ENCODE peak calls at places on chromosomes 12 and 14, in four cellular contexts. One of them, this sample, is unnamed.

GRCh38 chr12:9634177-9634803 is 26.6 kb upstream of the KLRB1 start:
- DNase-seq in tibial artery: no peak
- DNase-seq in breast epithelium: no peak
- DNase-seq in lower lobe of right lung: no peak
- DNase-seq in this sample: no peak

GRCh38 chr14:100822921-100823320 is 3.0 kb upstream of the MEG3 start:
- DNase-seq in breast epithelium: no peak
- DNase-seq in lower lobe of right lung: no peak
- DNase-seq in tibial artery: no peak
- DNase-seq in this sample: peak

GRCh38 chr12:109621271-109621671 is 47.7 kb downstream of the MVK start:
- DNase-seq in tibial artery: no peak
- DNase-seq in breast epithelium: no peak
- DNase-seq in lower lobe of right lung: no peak
- DNase-seq in this sample: no peak

GRCh38 chr12:56307221-56307965 is 7.3 kb upstream of the CS start:
- DNase-seq in lower lobe of right lung: no peak
- DNase-seq in tibial artery: no peak
- DNase-seq in breast epithelium: no peak
- DNase-seq in this sample: no peak

GRCh38 chr12:130504110-130504835 is 166.6 kb downstream of the PIWIL1 start:
- DNase-seq in lower lobe of right lung: no peak
- DNase-seq in tibial artery: no peak
- DNase-seq in breast epithelium: no peak
- DNase-seq in this sample: no peak

GRCh38 chr14:74314576-74314975 is 11.8 kb upstream of the ABCD4 start:
- DNase-seq in tibial artery: no peak
- DNase-seq in lower lobe of right lung: no peak
- DNase-seq in breast epithelium: no peak
- DNase-seq in this sample: no peak

GRCh38 chr14:90785474-90785873 is 30.8 kb downstream of the TTC7B start:
- DNase-seq in tibial artery: peak
- DNase-seq in lower lobe of right lung: no peak
- DNase-seq in breast epithelium: no peak
- DNase-seq in this sample: no peak

GRCh38 chr12:49664591-49665146 is 41.3 kb downstream of the PRPF40B start:
- DNase-seq in lower lobe of right lung: no peak
- DNase-seq in tibial artery: no peak
- DNase-seq in breast epithelium: no peak
- DNase-seq in this sample: no peak

GRCh38 chr14:101460986-101461750 is 100.1 kb upstream of the DIO3 start:
- DNase-seq in breast epithelium: no peak
- DNase-seq in tibial artery: peak
- DNase-seq in lower lobe of right lung: no peak
- DNase-seq in this sample: no peak

GRCh38 chr14:25006961-25007795 is 42.8 kb downstream of the STXBP6 start:
- DNase-seq in lower lobe of right lung: no peak
- DNase-seq in tibial artery: no peak
- DNase-seq in breast epithelium: no peak
- DNase-seq in this sample: no peak

GRCh38 chr12:72133497-72134055 is 138.6 kb upstream of the TRHDE start:
- DNase-seq in tibial artery: no peak
- DNase-seq in breast epithelium: no peak
- DNase-seq in lower lobe of right lung: no peak
- DNase-seq in this sample: no peak

GRCh38 chr14:104970231-104971068 is 7.7 kb downstream of the AHNAK2 start:
- DNase-seq in tibial artery: peak
- DNase-seq in breast epithelium: no peak
- DNase-seq in lower lobe of right lung: peak
- DNase-seq in this sample: no peak

GRCh38 chr14:96275182-96276112 is 19.4 kb downstream of the BDKRB1 start:
- DNase-seq in breast epithelium: peak
- DNase-seq in tibial artery: peak
- DNase-seq in lower lobe of right lung: peak
- DNase-seq in this sample: peak

GRCh38 chr12:14364583-14365271 is 755 bp upstream of the ATF7IP start:
- DNase-seq in breast epithelium: no peak
- DNase-seq in lower lobe of right lung: no peak
- DNase-seq in tibial artery: no peak
- DNase-seq in this sample: no peak

GRCh38 chr12:25970916-25971674 is 12.6 kb downstream of the RASSF8 start:
- DNase-seq in tibial artery: no peak
- DNase-seq in lower lobe of right lung: no peak
- DNase-seq in breast epithelium: no peak
- DNase-seq in this sample: no peak

GRCh38 chr14:34058510-34058909 is 107.6 kb upstream of the EGLN3 start:
- DNase-seq in lower lobe of right lung: no peak
- DNase-seq in tibial artery: no peak
- DNase-seq in breast epithelium: no peak
- DNase-seq in this sample: no peak

GRCh38 chr14:31229638-31230229 is 22.1 kb upstream of the HECTD1 start:
- DNase-seq in lower lobe of right lung: peak
- DNase-seq in tibial artery: peak
- DNase-seq in breast epithelium: no peak
- DNase-seq in this sample: no peak

GRCh38 chr12:1744932-1745331 is 54.1 kb downstream of the ADIPOR2 start:
- DNase-seq in lower lobe of right lung: no peak
- DNase-seq in tibial artery: no peak
- DNase-seq in breast epithelium: no peak
- DNase-seq in this sample: no peak

DNA sequence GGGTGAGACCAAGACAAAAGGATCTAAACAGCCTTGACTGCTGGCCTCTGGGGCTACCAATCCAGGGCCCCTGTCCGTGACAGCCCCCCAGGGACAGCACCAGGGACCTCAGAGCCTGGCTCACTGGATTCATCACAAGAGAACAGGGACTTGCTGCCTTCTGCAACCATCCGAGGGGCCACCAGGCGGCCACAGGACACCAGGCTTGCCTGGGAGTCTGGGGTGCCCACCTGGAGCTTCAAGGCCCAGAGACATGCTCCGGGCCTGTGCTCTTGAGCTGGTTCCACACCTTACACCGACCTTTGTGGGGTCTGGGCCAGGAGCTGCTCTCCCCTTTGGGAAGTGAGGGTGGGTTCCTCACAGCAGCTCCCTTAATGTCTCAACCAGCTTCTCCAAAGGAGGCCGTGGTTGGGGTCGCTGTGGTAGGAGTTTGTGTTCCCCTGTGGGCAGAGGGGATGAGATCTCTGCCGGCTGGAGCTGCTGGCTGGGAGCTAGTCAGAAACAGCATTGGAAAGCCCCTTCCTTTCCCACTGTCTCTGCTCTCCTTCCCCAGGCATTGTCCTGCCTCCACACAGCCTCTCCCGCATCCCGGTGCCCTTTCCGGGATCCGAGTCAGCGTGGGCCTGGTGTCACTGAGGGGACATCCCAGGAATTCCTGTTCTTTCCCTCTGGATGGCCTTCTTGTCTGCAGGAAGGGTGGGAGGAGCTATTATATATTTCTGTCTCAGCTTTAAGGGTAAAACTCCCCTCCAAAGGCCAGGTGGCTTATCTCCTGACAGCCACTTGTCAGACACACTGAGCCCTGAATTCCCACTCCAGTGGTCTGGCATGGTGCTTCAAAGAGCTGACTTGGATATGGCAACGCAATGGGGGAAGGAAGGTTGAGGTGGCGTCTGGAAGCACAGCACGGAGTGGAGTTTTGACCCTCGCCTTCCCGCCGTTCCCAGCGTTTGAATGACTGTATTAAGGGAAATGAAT is 5.1 kb upstream of the PAPLN start:
- DNase-seq in tibial artery: no peak
- DNase-seq in lower lobe of right lung: peak
- DNase-seq in breast epithelium: no peak
- DNase-seq in this sample: no peak
- TF ChIP-seq CTCF in tibial artery: no peak
- TF ChIP-seq CTCF in lower lobe of right lung: peak
- TF ChIP-seq CTCF in breast epithelium: no peak
- TF ChIP-seq CTCF in this sample: peak

GRCh38 chr14:62632771-62633170 is 412.5 kb downstream of the KCNH5 start:
- DNase-seq in tibial artery: no peak
- DNase-seq in lower lobe of right lung: no peak
- DNase-seq in breast epithelium: no peak
- DNase-seq in this sample: no peak

GRCh38 chr14:62626416-62626815 is 418.8 kb downstream of the KCNH5 start:
- DNase-seq in tibial artery: no peak
- DNase-seq in breast epithelium: no peak
- DNase-seq in lower lobe of right lung: no peak
- DNase-seq in this sample: no peak

GRCh38 chr14:62629070-62629580 is 416.1 kb downstream of the KCNH5 start:
- DNase-seq in breast epithelium: no peak
- DNase-seq in tibial artery: no peak
- DNase-seq in lower lobe of right lung: no peak
- DNase-seq in this sample: no peak
- TF ChIP-seq CTCF in breast epithelium: no peak
- TF ChIP-seq CTCF in tibial artery: no peak
- TF ChIP-seq CTCF in lower lobe of right lung: no peak
- TF ChIP-seq CTCF in this sample: no peak

DNA sequence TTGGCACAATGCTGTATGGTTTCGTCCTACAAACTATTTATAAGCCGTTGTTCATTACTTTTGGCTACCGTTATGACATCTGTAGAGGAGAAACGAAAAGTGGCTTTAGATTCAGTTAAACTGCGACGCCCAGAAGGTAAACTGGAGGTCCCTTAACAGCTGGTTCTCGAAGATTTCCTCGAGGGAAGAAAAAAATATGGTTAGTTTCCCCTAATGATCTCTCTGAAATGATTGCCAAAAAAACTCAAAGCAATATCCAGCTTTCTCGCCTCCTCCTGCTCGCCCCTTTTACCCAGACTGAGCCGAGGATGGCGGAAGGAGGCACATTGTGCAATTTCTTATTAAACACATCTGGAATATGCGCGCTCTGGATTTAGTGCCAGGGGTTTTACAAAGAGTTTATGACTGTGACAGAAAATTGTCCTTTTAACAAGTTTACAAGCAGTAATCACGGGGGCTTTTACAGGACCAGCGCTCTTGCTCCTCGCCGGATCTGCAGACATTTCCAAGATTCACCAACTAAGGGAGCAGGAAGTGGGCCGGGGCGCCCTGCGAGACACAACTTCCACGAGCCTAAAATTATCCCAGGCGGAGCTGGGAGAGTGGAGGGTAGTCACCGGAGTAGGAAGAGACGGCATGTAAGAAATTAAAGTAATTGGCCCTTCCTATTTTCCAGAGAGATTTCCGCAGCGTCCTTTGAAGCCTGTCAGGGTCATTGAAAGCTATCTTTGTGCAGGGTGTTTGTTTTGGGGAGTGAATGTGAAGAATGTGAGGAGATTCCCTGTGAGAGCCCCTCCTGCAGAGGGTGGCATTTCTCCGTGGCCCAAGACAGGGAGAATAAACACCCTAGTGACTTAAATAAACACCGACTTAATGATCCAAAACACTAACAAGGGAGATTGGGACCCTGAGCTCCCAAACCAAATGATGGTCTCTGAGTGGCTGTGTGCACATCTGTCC is 5.6 kb downstream of the SIX1 start:
- DNase-seq in lower lobe of right lung: no peak
- DNase-seq in breast epithelium: no peak
- DNase-seq in tibial artery: no peak
- DNase-seq in this sample: no peak
- TF ChIP-seq CTCF in lower lobe of right lung: no peak
- TF ChIP-seq CTCF in breast epithelium: no peak
- TF ChIP-seq CTCF in tibial artery: no peak
- TF ChIP-seq CTCF in this sample: no peak

GRCh38 chr12:110708917-110709316 is 20.0 kb upstream of the HVCN1 start:
- DNase-seq in lower lobe of right lung: no peak
- DNase-seq in breast epithelium: no peak
- DNase-seq in tibial artery: no peak
- DNase-seq in this sample: no peak

GRCh38 chr12:110702081-110702480 is 13.2 kb upstream of the HVCN1 start:
- DNase-seq in tibial artery: no peak
- DNase-seq in breast epithelium: no peak
- DNase-seq in lower lobe of right lung: no peak
- DNase-seq in this sample: no peak

GRCh38 chr12:110704231-110704630 is 15.3 kb upstream of the HVCN1 start:
- DNase-seq in breast epithelium: no peak
- DNase-seq in tibial artery: no peak
- DNase-seq in lower lobe of right lung: no peak
- DNase-seq in this sample: no peak

GRCh38 chr12:110705309-110705708 is 16.4 kb upstream of the HVCN1 start:
- DNase-seq in lower lobe of right lung: no peak
- DNase-seq in breast epithelium: no peak
- DNase-seq in tibial artery: no peak
- DNase-seq in this sample: no peak

GRCh38 chr12:110704750-110705149 is 15.8 kb upstream of the HVCN1 start:
- DNase-seq in tibial artery: no peak
- DNase-seq in lower lobe of right lung: no peak
- DNase-seq in breast epithelium: no peak
- DNase-seq in this sample: no peak
- TF ChIP-seq CTCF in tibial artery: no peak
- TF ChIP-seq CTCF in lower lobe of right lung: no peak
- TF ChIP-seq CTCF in breast epithelium: no peak
- TF ChIP-seq CTCF in this sample: no peak

This sample was measured in mesothelial cell of epicardium.